ENCODE peak calls at places on chromosomes 5 and 9, in eight cellular contexts. One of them, this sample, is unnamed.

GRCh38 chr9:117266855-117267497 is 147.9 kb downstream of the ASTN2 start:
- DNase-seq in CD8-positive, alpha-beta T cell: no peak
- DNase-seq in HepG2: no peak
- DNase-seq in lower lobe of right lung: no peak
- DNase-seq in endothelial cell of umbilical vein: no peak
- DNase-seq in IMR-90: no peak
- DNase-seq in adrenal gland: no peak
- DNase-seq in H9: no peak
- DNase-seq in this sample: no peak

GRCh38 chr9:113738506-113738897 is 137.6 kb upstream of the ZNF618 start:
- DNase-seq in CD8-positive, alpha-beta T cell: no peak
- DNase-seq in HepG2: no peak
- DNase-seq in lower lobe of right lung: no peak
- DNase-seq in endothelial cell of umbilical vein: no peak
- DNase-seq in IMR-90: no peak
- DNase-seq in adrenal gland: no peak
- DNase-seq in H9: no peak
- DNase-seq in this sample: no peak

GRCh38 chr9:37903831-37904646 is at the start of gene SLC25A51:
- DNase-seq in CD8-positive, alpha-beta T cell: peak; percentile 96
- DNase-seq in HepG2: peak; percentile 88
- DNase-seq in lower lobe of right lung: peak; percentile 94
- DNase-seq in endothelial cell of umbilical vein: peak; percentile 94
- DNase-seq in IMR-90: peak; percentile 88
- DNase-seq in adrenal gland: peak; percentile 94
- DNase-seq in H9: peak; percentile 95
- DNase-seq in this sample: peak; percentile 95

GRCh38 chr9:114476891-114477469 is 28.3 kb downstream of the WHRN start:
- DNase-seq in CD8-positive, alpha-beta T cell: no peak
- DNase-seq in HepG2: no peak
- DNase-seq in lower lobe of right lung: no peak
- DNase-seq in endothelial cell of umbilical vein: peak; percentile 13
- DNase-seq in IMR-90: no peak
- DNase-seq in adrenal gland: peak; percentile 87
- DNase-seq in H9: no peak
- DNase-seq in this sample: no peak

GRCh38 chr5:116084231-116084630 is 594 bp upstream of the COMMD10 start:
- DNase-seq in CD8-positive, alpha-beta T cell: no peak
- DNase-seq in HepG2: no peak
- DNase-seq in lower lobe of right lung: no peak
- DNase-seq in endothelial cell of umbilical vein: no peak
- DNase-seq in IMR-90: peak; percentile 29
- DNase-seq in adrenal gland: peak; percentile 19
- DNase-seq in H9: no peak
- DNase-seq in this sample: peak; percentile 36

GRCh38 chr9:94018628-94019027 is 63.5 kb upstream of the BARX1 start:
- DNase-seq in CD8-positive, alpha-beta T cell: no peak
- DNase-seq in HepG2: no peak
- DNase-seq in lower lobe of right lung: no peak
- DNase-seq in endothelial cell of umbilical vein: no peak
- DNase-seq in IMR-90: peak; percentile 79
- DNase-seq in adrenal gland: no peak
- DNase-seq in H9: no peak
- DNase-seq in this sample: peak; percentile 87

GRCh38 chr9:7094052-7094451 is 336.3 kb downstream of the KDM4C start:
- DNase-seq in CD8-positive, alpha-beta T cell: no peak
- DNase-seq in HepG2: peak; percentile 15
- DNase-seq in lower lobe of right lung: no peak
- DNase-seq in endothelial cell of umbilical vein: peak; percentile 40
- DNase-seq in IMR-90: peak; percentile 24
- DNase-seq in adrenal gland: no peak
- DNase-seq in H9: no peak
- DNase-seq in this sample: no peak

GRCh38 chr9:77005216-77005615 is 14.2 kb upstream of the FOXB2 start:
- DNase-seq in CD8-positive, alpha-beta T cell: no peak
- DNase-seq in HepG2: no peak
- DNase-seq in lower lobe of right lung: no peak
- DNase-seq in endothelial cell of umbilical vein: peak; percentile 79
- DNase-seq in IMR-90: no peak
- DNase-seq in adrenal gland: no peak
- DNase-seq in H9: no peak
- DNase-seq in this sample: no peak

GRCh38 chr5:141236516-141237313 is 8.5 kb upstream of the PCDHB15 start:
- DNase-seq in CD8-positive, alpha-beta T cell: no peak
- DNase-seq in HepG2: no peak
- DNase-seq in lower lobe of right lung: no peak
- DNase-seq in endothelial cell of umbilical vein: no peak
- DNase-seq in IMR-90: no peak
- DNase-seq in adrenal gland: no peak
- DNase-seq in H9: no peak
- DNase-seq in this sample: no peak

GRCh38 chr5:141234109-141234508 is 11.0 kb downstream of the PCDHB14 start:
- DNase-seq in CD8-positive, alpha-beta T cell: no peak
- DNase-seq in HepG2: peak; percentile 4
- DNase-seq in lower lobe of right lung: no peak
- DNase-seq in endothelial cell of umbilical vein: peak; percentile 20
- DNase-seq in IMR-90: peak; percentile 3
- DNase-seq in adrenal gland: no peak
- DNase-seq in H9: no peak
- DNase-seq in this sample: peak; percentile 27
- H3K9me3 ChIP-seq in CD8-positive, alpha-beta T cell: peaks cover 12% of the 10 kb centered on the region
- H3K9me3 ChIP-seq in HepG2: peaks cover 37% of the 10 kb centered on the region
- H3K9me3 ChIP-seq in lower lobe of right lung: peaks cover 82% of the 10 kb centered on the region
- H3K9me3 ChIP-seq in endothelial cell of umbilical vein: no peaks in the 10 kb centered on the region
- H3K9me3 ChIP-seq in IMR-90: peaks cover 30% of the 10 kb centered on the region
- H3K9me3 ChIP-seq in adrenal gland: peaks cover 5% of the 10 kb centered on the region
- H3K9me3 ChIP-seq in H9: peaks cover 25% of the 10 kb centered on the region
- H3K9me3 ChIP-seq in this sample: peaks cover 83% of the 10 kb centered on the region

GRCh38 chr9:129899620-129900019 is 64.4 kb downstream of the USP20 start:
- DNase-seq in CD8-positive, alpha-beta T cell: no peak
- DNase-seq in HepG2: no peak
- DNase-seq in lower lobe of right lung: no peak
- DNase-seq in endothelial cell of umbilical vein: no peak
- DNase-seq in IMR-90: no peak
- DNase-seq in adrenal gland: no peak
- DNase-seq in H9: no peak
- DNase-seq in this sample: no peak
- H3K4me1 ChIP-seq in CD8-positive, alpha-beta T cell: peaks cover 16% of the 10 kb centered on the region
- H3K4me1 ChIP-seq in HepG2: no peaks in the 10 kb centered on the region
- H3K4me1 ChIP-seq in lower lobe of right lung: peaks cover 8% of the 10 kb centered on the region
- H3K4me1 ChIP-seq in endothelial cell of umbilical vein: peaks cover 5% of the 10 kb centered on the region
- H3K4me1 ChIP-seq in IMR-90: no peaks in the 10 kb centered on the region
- H3K4me1 ChIP-seq in adrenal gland: no peaks in the 10 kb centered on the region
- H3K4me1 ChIP-seq in H9: no peaks in the 10 kb centered on the region
- H3K4me1 ChIP-seq in this sample: no peaks in the 10 kb centered on the region

GRCh38 chr9:96230002-96230401 is 72.0 kb downstream of the HSD17B3 start:
- DNase-seq in CD8-positive, alpha-beta T cell: no peak
- DNase-seq in HepG2: no peak
- DNase-seq in lower lobe of right lung: no peak
- DNase-seq in endothelial cell of umbilical vein: no peak
- DNase-seq in IMR-90: no peak
- DNase-seq in adrenal gland: no peak
- DNase-seq in H9: no peak
- DNase-seq in this sample: no peak
- H3K27me3 ChIP-seq in CD8-positive, alpha-beta T cell: no peaks in the 10 kb centered on the region
- H3K27me3 ChIP-seq in HepG2: no peaks in the 10 kb centered on the region
- H3K27me3 ChIP-seq in lower lobe of right lung: no peaks in the 10 kb centered on the region
- H3K27me3 ChIP-seq in endothelial cell of umbilical vein: peaks cover 7% of the 10 kb centered on the region
- H3K27me3 ChIP-seq in IMR-90: peaks cover 6% of the 10 kb centered on the region
- H3K27me3 ChIP-seq in adrenal gland: no peaks in the 10 kb centered on the region
- H3K27me3 ChIP-seq in H9: no peaks in the 10 kb centered on the region
- H3K27me3 ChIP-seq in this sample: peaks cover 7% of the 10 kb centered on the region

DNA sequence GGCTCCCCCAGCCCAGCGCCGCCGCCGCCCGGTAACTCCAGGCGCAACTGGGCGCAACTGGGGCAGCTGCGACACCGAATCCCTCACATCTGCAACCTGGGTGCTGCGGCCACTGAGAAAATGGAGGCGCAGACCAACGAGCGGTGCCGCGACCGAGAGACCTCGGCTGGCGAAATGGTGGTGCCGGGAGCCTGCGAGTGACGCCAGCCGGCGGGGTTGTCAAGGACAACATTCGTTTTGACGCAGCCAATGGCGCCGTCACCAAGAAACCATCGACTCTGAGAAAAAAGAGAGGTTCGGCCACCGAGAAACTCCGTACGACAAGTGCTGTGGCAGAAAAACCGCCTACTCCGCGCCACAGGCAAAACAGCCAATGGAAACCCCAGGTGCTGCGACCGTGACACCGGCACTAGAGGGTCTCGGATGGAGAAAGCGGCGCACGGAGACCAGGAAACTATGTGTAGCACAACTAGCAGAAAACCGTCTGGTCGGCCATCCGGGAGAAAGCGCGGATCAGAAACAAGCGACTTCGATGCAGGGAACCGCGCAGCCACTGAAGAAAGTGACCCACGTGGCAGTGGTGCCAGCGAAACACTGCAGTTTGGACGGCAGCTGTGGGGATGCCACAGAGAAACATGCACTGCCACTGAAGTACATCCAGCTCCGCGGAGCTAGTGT is 88.8 kb downstream of the ANXA2R start:
- DNase-seq in CD8-positive, alpha-beta T cell: peak; percentile 55
- DNase-seq in HepG2: no peak
- DNase-seq in lower lobe of right lung: peak; percentile 63
- DNase-seq in endothelial cell of umbilical vein: peak; percentile 71
- DNase-seq in IMR-90: peak; percentile 43
- DNase-seq in adrenal gland: peak; percentile 68
- DNase-seq in H9: no peak
- DNase-seq in this sample: peak; percentile 17
- H3K9me3 ChIP-seq in CD8-positive, alpha-beta T cell: peaks cover 13% of the 10 kb centered on the region
- H3K9me3 ChIP-seq in HepG2: no peaks in the 10 kb centered on the region
- H3K9me3 ChIP-seq in lower lobe of right lung: peaks cover 7% of the 10 kb centered on the region
- H3K9me3 ChIP-seq in endothelial cell of umbilical vein: no peaks in the 10 kb centered on the region
- H3K9me3 ChIP-seq in IMR-90: peaks cover 29% of the 10 kb centered on the region
- H3K9me3 ChIP-seq in adrenal gland: no peaks in the 10 kb centered on the region
- H3K9me3 ChIP-seq in H9: peaks cover 8% of the 10 kb centered on the region
- H3K9me3 ChIP-seq in this sample: no peaks in the 10 kb centered on the region

GRCh38 chr5:17222679-17223078 is 5.2 kb downstream of the BASP1 start:
- DNase-seq in CD8-positive, alpha-beta T cell: no peak
- DNase-seq in HepG2: no peak
- DNase-seq in lower lobe of right lung: no peak
- DNase-seq in endothelial cell of umbilical vein: no peak
- DNase-seq in IMR-90: no peak
- DNase-seq in adrenal gland: no peak
- DNase-seq in H9: no peak
- DNase-seq in this sample: peak; percentile 66

GRCh38 chr5:17224858-17225436 is 7.5 kb downstream of the BASP1 start:
- DNase-seq in CD8-positive, alpha-beta T cell: no peak
- DNase-seq in HepG2: no peak
- DNase-seq in lower lobe of right lung: no peak
- DNase-seq in endothelial cell of umbilical vein: no peak
- DNase-seq in IMR-90: peak; percentile 82
- DNase-seq in adrenal gland: no peak
- DNase-seq in H9: no peak
- DNase-seq in this sample: peak; percentile 42

GRCh38 chr5:17227868-17228267 is 10.4 kb downstream of the BASP1 start:
- DNase-seq in CD8-positive, alpha-beta T cell: no peak
- DNase-seq in HepG2: no peak
- DNase-seq in lower lobe of right lung: no peak
- DNase-seq in endothelial cell of umbilical vein: no peak
- DNase-seq in IMR-90: no peak
- DNase-seq in adrenal gland: no peak
- DNase-seq in H9: no peak
- DNase-seq in this sample: no peak

GRCh38 chr5:17223375-17224185 is 6.1 kb downstream of the BASP1 start:
- DNase-seq in CD8-positive, alpha-beta T cell: no peak
- DNase-seq in HepG2: no peak
- DNase-seq in lower lobe of right lung: no peak
- DNase-seq in endothelial cell of umbilical vein: no peak
- DNase-seq in IMR-90: no peak
- DNase-seq in adrenal gland: no peak
- DNase-seq in H9: no peak
- DNase-seq in this sample: peak; percentile 22

GRCh38 chr5:17225551-17225950 is 8.1 kb downstream of the BASP1 start:
- DNase-seq in CD8-positive, alpha-beta T cell: no peak
- DNase-seq in HepG2: no peak
- DNase-seq in lower lobe of right lung: no peak
- DNase-seq in endothelial cell of umbilical vein: no peak
- DNase-seq in IMR-90: no peak
- DNase-seq in adrenal gland: no peak
- DNase-seq in H9: no peak
- DNase-seq in this sample: no peak
- H3K4me1 ChIP-seq in CD8-positive, alpha-beta T cell: no peaks in the 10 kb centered on the region
- H3K4me1 ChIP-seq in HepG2: no peaks in the 10 kb centered on the region
- H3K4me1 ChIP-seq in lower lobe of right lung: no peaks in the 10 kb centered on the region
- H3K4me1 ChIP-seq in endothelial cell of umbilical vein: peaks cover 19% of the 10 kb centered on the region
- H3K4me1 ChIP-seq in IMR-90: peaks cover 33% of the 10 kb centered on the region
- H3K4me1 ChIP-seq in adrenal gland: no peaks in the 10 kb centered on the region
- H3K4me1 ChIP-seq in H9: peaks cover 12% of the 10 kb centered on the region
- H3K4me1 ChIP-seq in this sample: peaks cover 58% of the 10 kb centered on the region

GRCh38 chr9:88724241-88724805 is 189.3 kb downstream of the NXNL2 start:
- DNase-seq in CD8-positive, alpha-beta T cell: no peak
- DNase-seq in HepG2: no peak
- DNase-seq in lower lobe of right lung: no peak
- DNase-seq in endothelial cell of umbilical vein: no peak
- DNase-seq in IMR-90: no peak
- DNase-seq in adrenal gland: no peak
- DNase-seq in H9: no peak
- DNase-seq in this sample: peak; percentile 39

GRCh38 chr9:88722753-88723152 is 187.8 kb downstream of the NXNL2 start:
- DNase-seq in CD8-positive, alpha-beta T cell: no peak
- DNase-seq in HepG2: no peak
- DNase-seq in lower lobe of right lung: no peak
- DNase-seq in endothelial cell of umbilical vein: peak; percentile 69
- DNase-seq in IMR-90: peak; percentile 26
- DNase-seq in adrenal gland: no peak
- DNase-seq in H9: no peak
- DNase-seq in this sample: peak; percentile 22

GRCh38 chr9:88721028-88721427 is 186.1 kb downstream of the NXNL2 start:
- DNase-seq in CD8-positive, alpha-beta T cell: no peak
- DNase-seq in HepG2: no peak
- DNase-seq in lower lobe of right lung: no peak
- DNase-seq in endothelial cell of umbilical vein: no peak
- DNase-seq in IMR-90: no peak
- DNase-seq in adrenal gland: no peak
- DNase-seq in H9: no peak
- DNase-seq in this sample: no peak

GRCh38 chr9:88723751-88724150 is 188.8 kb downstream of the NXNL2 start:
- DNase-seq in CD8-positive, alpha-beta T cell: no peak
- DNase-seq in HepG2: no peak
- DNase-seq in lower lobe of right lung: no peak
- DNase-seq in endothelial cell of umbilical vein: no peak
- DNase-seq in IMR-90: no peak
- DNase-seq in adrenal gland: no peak
- DNase-seq in H9: no peak
- DNase-seq in this sample: peak; percentile 55

DNA sequence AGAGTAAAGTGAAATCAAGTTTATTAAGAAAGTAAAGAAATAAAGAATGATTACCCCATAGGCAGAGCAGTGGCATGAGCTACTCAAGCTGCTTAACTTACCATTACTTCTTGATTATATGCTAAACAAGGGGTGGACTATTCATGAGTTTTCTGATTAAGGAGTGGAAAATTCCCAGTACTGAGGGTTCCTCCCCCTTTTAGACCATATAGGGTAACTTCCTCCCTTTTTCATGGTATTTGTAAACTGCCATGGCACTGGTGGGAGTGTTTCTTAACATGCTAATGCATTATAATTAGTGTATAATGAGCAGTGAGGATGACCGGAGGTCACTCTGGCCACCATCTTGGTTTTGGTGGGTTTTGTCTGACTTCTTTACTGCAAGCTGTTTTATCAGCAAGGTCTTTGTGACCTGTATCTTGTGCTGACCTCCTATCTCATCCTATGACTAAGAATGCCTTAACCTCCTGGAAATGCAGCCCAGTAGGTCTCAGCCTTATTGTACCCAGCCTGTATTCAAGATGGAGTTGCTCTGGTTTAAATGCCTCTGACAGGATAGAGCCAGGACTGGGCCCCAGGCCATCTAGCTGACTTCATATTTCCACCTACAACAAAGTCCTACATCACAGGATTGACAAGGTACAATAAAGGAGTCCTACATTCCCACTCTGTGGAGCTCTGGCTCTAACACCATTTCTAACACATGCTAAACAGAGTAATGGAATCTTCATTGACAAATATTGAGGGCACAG is 186.7 kb downstream of the NXNL2 start:
- DNase-seq in CD8-positive, alpha-beta T cell: no peak
- DNase-seq in HepG2: no peak
- DNase-seq in lower lobe of right lung: no peak
- DNase-seq in endothelial cell of umbilical vein: no peak
- DNase-seq in IMR-90: no peak
- DNase-seq in adrenal gland: no peak
- DNase-seq in H9: no peak
- DNase-seq in this sample: no peak
- H3K27me3 ChIP-seq in CD8-positive, alpha-beta T cell: no peaks in the 10 kb centered on the region
- H3K27me3 ChIP-seq in HepG2: no peaks in the 10 kb centered on the region
- H3K27me3 ChIP-seq in lower lobe of right lung: no peaks in the 10 kb centered on the region
- H3K27me3 ChIP-seq in endothelial cell of umbilical vein: no peaks in the 10 kb centered on the region
- H3K27me3 ChIP-seq in IMR-90: no peaks in the 10 kb centered on the region
- H3K27me3 ChIP-seq in adrenal gland: no peaks in the 10 kb centered on the region
- H3K27me3 ChIP-seq in H9: no peaks in the 10 kb centered on the region
- H3K27me3 ChIP-seq in this sample: no peaks in the 10 kb centered on the region

This sample was measured in adipocyte.